ENCODE peak calls at places on chromosomes 2 and 18, in eight cellular contexts. I is Peyer's patch, N is uterus, M is ovary, R is lower leg skin, Z is HCT116, U is GM12892, E is breast epithelium. L is an unnamed sample.

GRCh38 chr18:27185025-27185763 is at the start of gene CHST9:
- DNase-seq in I (no peak), N (no peak), M (no peak), R (no peak), Z (no peak), U (no peak), E (no peak), L (no peak)

GRCh38 chr18:49751427-49752094 is 61.8 kb downstream of the ACAA2 start:
- DNase-seq in I (no peak), N (no peak), M (no peak), R (no peak), Z (no peak), U (no peak), E (no peak), L (no peak)

GRCh38 chr2:50831666-50832065 is 200.3 kb downstream of the NRXN1 start:
- DNase-seq in I (no peak), N (no peak), M (no peak), R (no peak), Z (no peak), U (no peak), E (no peak), L (no peak)

GRCh38 chr18:52348209-52348608 is 8.2 kb downstream of the DCC start:
- DNase-seq in I (no peak), N (no peak), M (no peak), R (no peak), Z (no peak), U (no peak), E (no peak), L (peak; percentile 31)

GRCh38 chr2:216221806-216222205 is 112.7 kb downstream of the XRCC5 start:
- DNase-seq in I (no peak), N (no peak), M (no peak), R (no peak), Z (no peak), U (no peak), E (no peak), L (no peak)

GRCh38 chr2:219284501-219285347 is 5.6 kb downstream of the DNAJB2 start:
- DNase-seq in I (no peak), N (no peak), M (no peak), R (no peak), Z (no peak), U (no peak), E (peak; percentile 56), L (no peak)

GRCh38 chr18:68417166-68417776 is 297.6 kb downstream of the TMX3 start:
- DNase-seq in I (no peak), N (no peak), M (no peak), R (no peak), Z (no peak), U (no peak), E (no peak), L (no peak)

GRCh38 chr2:163157891-163158511 is 319.4 kb upstream of the KCNH7 start:
- DNase-seq in I (no peak), N (no peak), M (no peak), R (no peak), Z (no peak), U (no peak), E (no peak), L (no peak)

GRCh38 chr2:237707859-237708398 is 80.5 kb downstream of the LRRFIP1 start:
- DNase-seq in I (no peak), N (no peak), M (no peak), R (no peak), Z (no peak), U (no peak), E (no peak), L (no peak)

GRCh38 chr2:17470855-17471641 is 47.2 kb downstream of the RAD51AP2 start:
- DNase-seq in I (no peak), N (no peak), M (no peak), R (no peak), Z (peak; percentile 44), U (no peak), E (no peak), L (peak; percentile 11)

GRCh38 chr2:173793649-173794565 is 171.3 kb downstream of the SP3 start:
- DNase-seq in I (peak; percentile 58), N (no peak), M (no peak), R (no peak), Z (no peak), U (no peak), E (no peak), L (peak; percentile 27)

GRCh38 chr2:110099036-110099420 is 16.6 kb downstream of the MALL start:
- DNase-seq in I (peak; percentile 17), N (no peak), M (no peak), R (no peak), Z (no peak), U (no peak), E (no peak), L (no peak)

GRCh38 chr2:86413296-86414085 is 27.7 kb upstream of the KDM3A start:
- DNase-seq in I (no peak), N (no peak), M (no peak), R (no peak), Z (no peak), U (no peak), E (no peak), L (no peak)

GRCh38 chr18:25832008-25832604 is 258.3 kb downstream of the SS18 start:
- DNase-seq in I (peak; percentile 65), N (no peak), M (peak; percentile 48), R (peak; percentile 29), Z (peak; percentile 6), U (peak; percentile 11), E (no peak), L (peak; percentile 67)

GRCh38 chr2:36769106-36769505 is 72.6 kb downstream of the VIT start:
- DNase-seq in I (no peak), N (no peak), M (no peak), R (no peak), Z (no peak), U (no peak), E (no peak), L (no peak)

GRCh38 chr2:128738446-128739110 is 419.9 kb upstream of the HS6ST1 start:
- DNase-seq in I (no peak), N (no peak), M (no peak), R (no peak), Z (no peak), U (no peak), E (no peak), L (no peak)

GRCh38 chr2:47402805-47403691 is at the start of gene MSH2:
- DNase-seq in I (peak; percentile 96), N (peak; percentile 87), M (peak; percentile 88), R (peak; percentile 90), Z (peak; percentile 80), U (peak; percentile 97), E (peak; percentile 88), L (peak; percentile 95)

GRCh38 chr2:187658952-187659525 is 104.8 kb upstream of the TFPI start:
- DNase-seq in I (no peak), N (no peak), M (no peak), R (no peak), Z (peak; percentile 21), U (no peak), E (no peak), L (peak; percentile 9)

GRCh38 chr2:51960846-51961335 is 929.0 kb upstream of the NRXN1 start:
- DNase-seq in I (no peak), N (no peak), M (no peak), R (no peak), Z (no peak), U (no peak), E (no peak), L (no peak)

GRCh38 chr2:152028182-152028862 is 70.5 kb downstream of the CACNB4 start:
- DNase-seq in I (no peak), N (no peak), M (no peak), R (no peak), Z (no peak), U (no peak), E (no peak), L (no peak)

GRCh38 chr18:13124411-13124810 is 94.1 kb upstream of the LDLRAD4 start:
- DNase-seq in I (no peak), N (no peak), M (no peak), R (no peak), Z (no peak), U (no peak), E (no peak), L (no peak)

GRCh38 chr2:219287569-219288265 is 8.6 kb downstream of the DNAJB2 start:
- DNase-seq in I (peak; percentile 35), N (no peak), M (no peak), R (no peak), Z (no peak), U (no peak), E (no peak), L (peak; percentile 62)

GRCh38 chr2:188805229-188805628 is 168.9 kb upstream of the COL3A1 start:
- DNase-seq in I (no peak), N (no peak), M (no peak), R (no peak), Z (no peak), U (no peak), E (no peak), L (no peak)

GRCh38 chr18:9614401-9615279 is at the start of gene PPP4R1:
- DNase-seq in I (peak; percentile 88), N (peak; percentile 74), M (peak; percentile 80), R (peak; percentile 66), Z (no peak), U (peak; percentile 65), E (peak; percentile 50), L (peak; percentile 88)
- TF ChIP-seq POLR2A in I (peak; percentile 28), N (peak; percentile 43), M (peak; percentile 19), R (no peak), Z (peak; percentile 43), U (peak; percentile 62), E (no peak), L (peak; percentile 29)

GRCh38 chr2:241609859-241610793 is 26.8 kb downstream of the THAP4 start:
- DNase-seq in I (peak; percentile 95), N (peak; percentile 79), M (peak; percentile 80), R (peak; percentile 67), Z (no peak), U (peak; percentile 93), E (peak; percentile 77), L (peak; percentile 95)
- TF ChIP-seq POLR2A in I (peak; percentile 67), N (peak; percentile 46), M (no peak), R (no peak), Z (no peak), U (peak; percentile 29), E (no peak), L (no peak)

DNA sequence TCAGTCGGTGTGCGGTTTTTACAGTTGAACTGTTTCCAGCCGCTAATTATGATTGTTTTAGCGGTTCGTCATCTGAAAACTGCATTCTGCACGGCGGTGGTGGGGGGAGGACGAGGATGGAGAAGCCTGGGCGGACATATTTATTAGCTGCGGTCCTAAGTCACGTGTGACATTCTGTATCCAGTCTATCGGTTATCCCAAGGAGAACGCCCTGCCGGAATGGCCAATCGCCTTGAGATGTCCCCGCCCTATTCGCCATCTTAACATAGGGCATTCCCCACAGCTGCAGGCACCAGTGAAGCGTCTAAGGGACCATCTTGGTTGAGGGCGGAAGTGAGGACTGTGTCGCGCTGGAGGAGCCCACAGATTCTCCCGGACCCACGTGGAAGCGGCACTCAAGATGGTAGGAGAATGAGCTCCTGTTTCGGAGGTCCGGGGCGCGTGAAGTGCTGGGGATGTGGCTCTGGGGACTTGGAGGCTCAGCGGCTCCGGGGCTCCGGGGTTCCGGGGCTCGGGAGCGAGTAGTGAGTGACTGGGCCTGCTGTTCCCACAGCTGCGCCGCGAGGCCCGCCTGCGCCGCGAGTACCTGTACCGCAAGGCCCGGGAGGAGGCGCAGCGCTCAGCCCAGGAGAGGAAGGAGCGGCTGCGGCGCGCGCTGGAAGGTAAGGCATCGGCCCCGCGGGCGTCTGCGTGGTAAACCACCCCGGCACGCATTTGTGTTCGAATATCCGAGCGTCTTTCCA is at the start of gene IMP4:
- DNase-seq in I (peak; percentile 99), N (peak; percentile 99), M (peak; percentile 98), R (peak; percentile 99), Z (peak; percentile 99), U (peak; percentile 80), E (peak; percentile 99), L (peak; percentile 99)
- TF ChIP-seq POLR2A in I (peak; percentile 36), N (peak; percentile 40), M (peak; percentile 15), R (no peak), Z (peak; percentile 69), U (peak; percentile 73), E (peak; percentile 30), L (peak; percentile 78)

GRCh38 chr2:43676322-43677050 is at the start of gene C1GALT1C1L:
- DNase-seq in I (peak; percentile 60), N (peak; percentile 82), M (peak; percentile 65), R (peak; percentile 31), Z (no peak), U (no peak), E (peak; percentile 24), L (peak; percentile 49)
- TF ChIP-seq POLR2A in I (no peak), N (peak; percentile 29), M (no peak), R (no peak), Z (no peak), U (no peak), E (no peak), L (peak; percentile 44)